ENCODE peak calls at places on chromosomes 13 and 19, in ten cellular contexts. W is BE2C; C is PC-9; H is T-helper 17 cell; R is GM12892; X is ovary; F is NCI-H1048; K is smooth muscle cell of the brain vasculature; B is heart left ventricle; E is stimulated activated CD4-positive, alpha-beta T cell treated with anti-CD3 and anti-CD28 coated beads, Interleukin-12 subunit alpha, Interleukin-12 subunit beta, amount 100 ng/mL, for 48 hours. A is an unnamed sample.

GRCh38 chr19:23554548-23554947 is 132.5 kb downstream of the ZNF675 start:
- DNase-seq in F (no peak), X (no peak), C (peak; percentile 96), H (no peak), W (no peak), E (no peak), K (no peak), R (no peak), B (no peak), A (no peak)

GRCh38 chr13:110210604-110210985 is 96.4 kb downstream of the COL4A1 start:
- DNase-seq in K (no peak), H (no peak), C (no peak), B (no peak), R (no peak), F (no peak), X (no peak), E (no peak), W (no peak), A (no peak)

GRCh38 chr13:37201081-37201480 is 95.6 kb upstream of the CSNK1A1L start:
- DNase-seq in E (no peak), B (no peak), H (no peak), K (no peak), F (no peak), X (no peak), W (no peak), R (no peak), C (no peak), A (no peak)

GRCh38 chr19:38319421-38320258 is at the start of gene KCNK6:
- DNase-seq in E (peak; percentile 33), K (no peak), B (peak; percentile 57), H (no peak), C (no peak), R (no peak), F (no peak), W (no peak), X (peak; percentile 63), A (no peak)

GRCh38 chr13:79194272-79194671 is 211.8 kb downstream of the RBM26 start:
- DNase-seq in F (no peak), R (peak; percentile 4), C (no peak), X (no peak), B (no peak), W (no peak), E (peak; percentile 33), H (no peak), K (no peak), A (no peak)

GRCh38 chr13:40352807-40353562 is 313.5 kb downstream of the FOXO1 start:
- DNase-seq in B (peak; percentile 55), X (peak; percentile 43), H (no peak), R (no peak), E (no peak), K (no peak), F (no peak), W (no peak), C (no peak), A (no peak)

GRCh38 chr19:45470147-45471081 is 2.6 kb downstream of the FOSB start:
- DNase-seq in B (no peak), R (no peak), C (peak; percentile 82), F (no peak), X (peak; percentile 60), H (no peak), W (no peak), E (no peak), K (no peak), A (no peak)

GRCh38 chr13:48804836-48805601 is 151.3 kb downstream of the CYSLTR2 start:
- DNase-seq in W (no peak), X (no peak), K (no peak), E (peak; percentile 43), R (no peak), H (no peak), C (no peak), F (no peak), B (no peak), A (no peak)

GRCh38 chr13:110580800-110581199 is 19.3 kb upstream of the RAB20 start:
- DNase-seq in C (no peak), B (no peak), H (no peak), K (no peak), F (no peak), X (no peak), W (no peak), E (no peak), R (no peak), A (no peak)

GRCh38 chr13:39144941-39145533 is 106.8 kb downstream of the NHLRC3 start:
- DNase-seq in B (peak; percentile 47), C (no peak), K (peak; percentile 44), F (no peak), R (peak; percentile 2), X (peak; percentile 63), W (peak; percentile 33), E (peak; percentile 24), H (no peak), A (no peak)

GRCh38 chr13:44354884-44355283 is 18.7 kb upstream of the SERP2 start:
- DNase-seq in F (no peak), B (no peak), C (no peak), X (no peak), W (no peak), R (no peak), H (no peak), K (no peak), E (no peak), A (no peak)

GRCh38 chr13:40031031-40031430 is 375.6 kb downstream of the COG6 start:
- DNase-seq in B (no peak), F (no peak), E (no peak), K (no peak), X (no peak), W (no peak), R (no peak), C (no peak), H (no peak), A (no peak)

GRCh38 chr13:98175823-98176222 is 1.2 kb downstream of the RNF113B start:
- DNase-seq in F (no peak), K (no peak), H (no peak), X (no peak), B (no peak), E (no peak), C (no peak), W (no peak), R (no peak), A (no peak)

GRCh38 chr19:14954071-14954655 is 12.9 kb downstream of the OR7C2 start:
- DNase-seq in K (no peak), H (no peak), E (no peak), B (no peak), R (no peak), C (no peak), F (no peak), X (no peak), W (peak; percentile 16), A (no peak)

GRCh38 chr13:19961484-19961883 is 3.0 kb downstream of the ZMYM2 start:
- DNase-seq in H (no peak), W (no peak), E (no peak), C (no peak), K (no peak), B (no peak), R (no peak), X (no peak), F (no peak), A (no peak)

GRCh38 chr19:30790048-30790680 is 418.0 kb downstream of the ZNF536 start:
- DNase-seq in H (no peak), B (no peak), F (no peak), W (no peak), C (no peak), E (no peak), R (no peak), K (no peak), X (no peak), A (no peak)

GRCh38 chr13:111373486-111373885 is 53.0 kb downstream of the TEX29 start:
- DNase-seq in K (no peak), W (no peak), F (no peak), H (no peak), X (no peak), E (no peak), R (no peak), B (no peak), C (no peak), A (no peak)

GRCh38 chr19:31260171-31260933 is 88.9 kb downstream of the TSHZ3 start:
- DNase-seq in C (no peak), R (no peak), W (no peak), X (no peak), E (no peak), H (no peak), B (no peak), F (no peak), K (no peak), A (no peak)

GRCh38 chr13:82370306-82370705 is 1512.0 kb downstream of the SLITRK1 start:
- DNase-seq in K (no peak), F (no peak), W (no peak), B (no peak), E (no peak), R (no peak), X (no peak), C (no peak), H (no peak), A (no peak)

GRCh38 chr19:46697142-46697960 is 19.6 kb downstream of the PRKD2 start:
- DNase-seq in K (no peak), C (no peak), B (peak; percentile 92), F (peak; percentile 86), H (no peak), X (peak; percentile 95), W (peak; percentile 100), E (no peak), R (no peak), A (no peak)

GRCh38 chr13:45333251-45333972 is 7.6 kb downstream of the TPT1 start:
- DNase-seq in B (no peak), X (no peak), E (no peak), C (no peak), F (no peak), R (no peak), W (no peak), H (no peak), K (no peak), A (no peak)

GRCh38 chr19:20005741-20006140 is 33.6 kb downstream of the ZNF682 start:
- DNase-seq in C (no peak), R (no peak), X (no peak), W (no peak), E (no peak), H (no peak), F (no peak), B (no peak), K (no peak), A (no peak)

GRCh38 chr19:46076951-46077814 is 36.4 kb upstream of the IGFL4 start:
- DNase-seq in E (peak; percentile 34), H (no peak), K (no peak), W (peak; percentile 86), R (peak; percentile 33), F (peak; percentile 1), B (no peak), C (peak; percentile 74), X (no peak), A (no peak)

GRCh38 chr19:1265611-1266115 is 3.5 kb upstream of the CIRBP start:
- DNase-seq in F (no peak), H (no peak), R (no peak), E (no peak), W (peak; percentile 68), C (peak; percentile 43), X (peak; percentile 66), B (peak; percentile 89), K (no peak), A (no peak)

GRCh38 chr19:3375221-3376088 is 9.1 kb downstream of the NFIC start:
- DNase-seq in R (no peak), E (no peak), X (peak; percentile 90), B (peak; percentile 95), H (no peak), F (no peak), W (no peak), C (no peak), K (no peak), A (no peak)

GRCh38 chr13:74003374-74003773 is 130.8 kb downstream of the KLF12 start:
- DNase-seq in X (no peak), K (no peak), B (no peak), W (no peak), E (no peak), H (no peak), F (no peak), C (no peak), R (no peak), A (no peak)

GRCh38 chr19:30854207-30854606 is 482.0 kb downstream of the ZNF536 start:
- DNase-seq in H (no peak), C (no peak), R (no peak), F (no peak), W (no peak), X (no peak), E (no peak), K (no peak), B (no peak), A (no peak)

GRCh38 chr13:33435207-33435606 is 149.7 kb upstream of the STARD13 start:
- DNase-seq in F (no peak), C (no peak), X (no peak), R (no peak), H (no peak), K (no peak), W (no peak), B (no peak), E (no peak), A (no peak)

A was measured in activated naive CD8-positive, alpha-beta T cell treated with anti-CD3 and anti-CD28 coated beads, Interleukin-2, amount 50 U/mL, for 16 hours.